ENCODE peak calls at places on chromosome 11, in five cellular contexts. One of them, this sample, is unnamed.
A peak's percentile ranks its signal among the peaks of the same experiment; 100 is the strongest.

GRCh38 chr11:108302121-108302785 is 79.4 kb downstream of the ATM start:
- DNase-seq in aorta: no peak
- DNase-seq in A673: no peak
- DNase-seq in mesendoderm: no peak
- DNase-seq in psoas muscle: no peak
- DNase-seq in this sample: no peak

GRCh38 chr11:134223066-134223465 is 701 bp downstream of the NCAPD3 start:
- DNase-seq in A673: peak; percentile 19
- DNase-seq in aorta: no peak
- DNase-seq in mesendoderm: no peak
- DNase-seq in psoas muscle: no peak
- DNase-seq in this sample: no peak

GRCh38 chr11:74520927-74521665 is 27.6 kb upstream of the LIPT2 start:
- DNase-seq in psoas muscle: no peak
- DNase-seq in aorta: no peak
- DNase-seq in mesendoderm: no peak
- DNase-seq in A673: no peak
- DNase-seq in this sample: no peak

GRCh38 chr11:130790689-130791088 is 125.6 kb downstream of the SNX19 start:
- DNase-seq in A673: no peak
- DNase-seq in psoas muscle: no peak
- DNase-seq in aorta: no peak
- DNase-seq in mesendoderm: no peak
- DNase-seq in this sample: no peak

GRCh38 chr11:117604349-117604995 is 192.5 kb downstream of the DSCAML1 start:
- DNase-seq in psoas muscle: no peak
- DNase-seq in mesendoderm: no peak
- DNase-seq in aorta: no peak
- DNase-seq in A673: no peak
- DNase-seq in this sample: no peak

GRCh38 chr11:110711776-110712642 is at the start of gene ARHGAP20:
- DNase-seq in mesendoderm: peak; percentile 75
- DNase-seq in aorta: peak; percentile 92
- DNase-seq in A673: peak; percentile 91
- DNase-seq in psoas muscle: peak; percentile 83
- DNase-seq in this sample: peak; percentile 69

GRCh38 chr11:135075740-135076139 is 663.7 kb upstream of the B3GAT1 start:
- DNase-seq in aorta: peak; percentile 87
- DNase-seq in mesendoderm: peak; percentile 84
- DNase-seq in psoas muscle: peak; percentile 69
- DNase-seq in A673: peak; percentile 71
- DNase-seq in this sample: peak; percentile 80

GRCh38 chr11:40281055-40281580 is 1178.3 kb downstream of the LRRC4C start:
- DNase-seq in psoas muscle: no peak
- DNase-seq in mesendoderm: peak; percentile 33
- DNase-seq in A673: peak; percentile 68
- DNase-seq in aorta: no peak
- DNase-seq in this sample: no peak

GRCh38 chr11:75867778-75868374 is 52.9 kb downstream of the UVRAG start:
- DNase-seq in aorta: no peak
- DNase-seq in psoas muscle: no peak
- DNase-seq in A673: peak; percentile 68
- DNase-seq in mesendoderm: peak; percentile 30
- DNase-seq in this sample: no peak

GRCh38 chr11:115930276-115930675 is 426.1 kb upstream of the CADM1 start:
- DNase-seq in mesendoderm: no peak
- DNase-seq in aorta: no peak
- DNase-seq in A673: no peak
- DNase-seq in psoas muscle: no peak
- DNase-seq in this sample: no peak

GRCh38 chr11:12529793-12530192 is 144.4 kb upstream of the TEAD1 start:
- DNase-seq in A673: no peak
- DNase-seq in aorta: no peak
- DNase-seq in psoas muscle: no peak
- DNase-seq in mesendoderm: no peak
- DNase-seq in this sample: no peak

GRCh38 chr11:78349614-78350013 is 68.0 kb downstream of the GAB2 start:
- DNase-seq in mesendoderm: no peak
- DNase-seq in aorta: no peak
- DNase-seq in A673: no peak
- DNase-seq in psoas muscle: no peak
- DNase-seq in this sample: no peak

GRCh38 chr11:62567018-62567633 is 6.6 kb downstream of the EEF1G start:
- DNase-seq in mesendoderm: no peak
- DNase-seq in A673: no peak
- DNase-seq in psoas muscle: peak; percentile 9
- DNase-seq in aorta: no peak
- DNase-seq in this sample: no peak

GRCh38 chr11:11580831-11581492 is 40.8 kb downstream of the GALNT18 start:
- DNase-seq in A673: no peak
- DNase-seq in aorta: no peak
- DNase-seq in mesendoderm: no peak
- DNase-seq in psoas muscle: no peak
- DNase-seq in this sample: no peak

GRCh38 chr11:32809313-32809712 is 14.9 kb upstream of the CCDC73 start:
- DNase-seq in mesendoderm: peak; percentile 83
- DNase-seq in psoas muscle: no peak
- DNase-seq in aorta: no peak
- DNase-seq in A673: peak; percentile 94
- DNase-seq in this sample: peak; percentile 65

GRCh38 chr11:61516675-61517516 is 8.3 kb downstream of the LRRC10B start:
- DNase-seq in psoas muscle: no peak
- DNase-seq in mesendoderm: peak; percentile 52
- DNase-seq in A673: peak; percentile 84
- DNase-seq in aorta: peak; percentile 84
- DNase-seq in this sample: no peak

GRCh38 chr11:111387318-111387863 is 8.3 kb upstream of the POU2AF1 start:
- DNase-seq in A673: peak; percentile 94
- DNase-seq in psoas muscle: peak; percentile 56
- DNase-seq in aorta: no peak
- DNase-seq in mesendoderm: no peak
- DNase-seq in this sample: no peak

GRCh38 chr11:9905562-9905961 is 241.7 kb downstream of the SWAP70 start:
- DNase-seq in psoas muscle: no peak
- DNase-seq in mesendoderm: no peak
- DNase-seq in aorta: no peak
- DNase-seq in A673: peak; percentile 38
- DNase-seq in this sample: no peak

GRCh38 chr11:46898396-46899095 is 19.8 kb downstream of the LRP4 start:
- DNase-seq in psoas muscle: no peak
- DNase-seq in A673: no peak
- DNase-seq in aorta: no peak
- DNase-seq in mesendoderm: no peak
- DNase-seq in this sample: no peak

GRCh38 chr11:70593446-70593983 is 195.2 kb downstream of the CTTN start:
- DNase-seq in aorta: no peak
- DNase-seq in A673: no peak
- DNase-seq in mesendoderm: no peak
- DNase-seq in psoas muscle: peak; percentile 28
- DNase-seq in this sample: no peak

GRCh38 chr11:68127791-68128681 is 6.8 kb upstream of the CHKA start:
- DNase-seq in aorta: peak; percentile 86
- DNase-seq in mesendoderm: peak; percentile 99
- DNase-seq in A673: peak; percentile 38
- DNase-seq in psoas muscle: peak; percentile 67
- DNase-seq in this sample: peak; percentile 74

GRCh38 chr11:76769645-76770586 is 13.2 kb upstream of the TSKU start:
- DNase-seq in mesendoderm: peak; percentile 89
- DNase-seq in A673: no peak
- DNase-seq in psoas muscle: no peak
- DNase-seq in aorta: no peak
- DNase-seq in this sample: no peak

GRCh38 chr11:118398797-118399564 is 2.4 kb upstream of the ATP5MG start:
- DNase-seq in aorta: no peak
- DNase-seq in A673: no peak
- DNase-seq in mesendoderm: no peak
- DNase-seq in psoas muscle: no peak
- DNase-seq in this sample: no peak

GRCh38 chr11:83063073-83063754 is 8.5 kb downstream of the RAB30 start:
- DNase-seq in A673: peak; percentile 26
- DNase-seq in psoas muscle: no peak
- DNase-seq in mesendoderm: peak; percentile 28
- DNase-seq in aorta: no peak
- DNase-seq in this sample: no peak

GRCh38 chr11:32706985-32707736 is 87.3 kb downstream of the CCDC73 start:
- DNase-seq in A673: peak; percentile 37
- DNase-seq in aorta: no peak
- DNase-seq in mesendoderm: no peak
- DNase-seq in psoas muscle: no peak
- DNase-seq in this sample: no peak

GRCh38 chr11:72722050-72722748 is 30.0 kb downstream of the ARAP1 start:
- DNase-seq in aorta: peak; percentile 93
- DNase-seq in mesendoderm: peak; percentile 75
- DNase-seq in A673: peak; percentile 92
- DNase-seq in psoas muscle: peak; percentile 92
- DNase-seq in this sample: peak; percentile 90

GRCh38 chr11:108947654-108948570 is 283.0 kb downstream of the DDX10 start:
- DNase-seq in aorta: no peak
- DNase-seq in psoas muscle: no peak
- DNase-seq in A673: no peak
- DNase-seq in mesendoderm: no peak
- DNase-seq in this sample: no peak

GRCh38 chr11:95556342-95557151 is 233.0 kb downstream of the FAM76B start:
- DNase-seq in psoas muscle: no peak
- DNase-seq in A673: peak; percentile 80
- DNase-seq in aorta: no peak
- DNase-seq in mesendoderm: peak; percentile 8
- DNase-seq in this sample: no peak

GRCh38 chr11:95563173-95563572 is 226.4 kb downstream of the FAM76B start:
- DNase-seq in psoas muscle: no peak
- DNase-seq in mesendoderm: peak; percentile 22
- DNase-seq in A673: no peak
- DNase-seq in aorta: no peak
- DNase-seq in this sample: no peak

GRCh38 chr11:95563859-95564258 is 225.7 kb downstream of the FAM76B start:
- DNase-seq in mesendoderm: no peak
- DNase-seq in A673: no peak
- DNase-seq in aorta: no peak
- DNase-seq in psoas muscle: no peak
- DNase-seq in this sample: no peak

GRCh38 chr11:95556011-95556341 is 233.6 kb downstream of the FAM76B start:
- DNase-seq in psoas muscle: no peak
- DNase-seq in mesendoderm: no peak
- DNase-seq in A673: no peak
- DNase-seq in aorta: no peak
- DNase-seq in this sample: no peak

DNA sequence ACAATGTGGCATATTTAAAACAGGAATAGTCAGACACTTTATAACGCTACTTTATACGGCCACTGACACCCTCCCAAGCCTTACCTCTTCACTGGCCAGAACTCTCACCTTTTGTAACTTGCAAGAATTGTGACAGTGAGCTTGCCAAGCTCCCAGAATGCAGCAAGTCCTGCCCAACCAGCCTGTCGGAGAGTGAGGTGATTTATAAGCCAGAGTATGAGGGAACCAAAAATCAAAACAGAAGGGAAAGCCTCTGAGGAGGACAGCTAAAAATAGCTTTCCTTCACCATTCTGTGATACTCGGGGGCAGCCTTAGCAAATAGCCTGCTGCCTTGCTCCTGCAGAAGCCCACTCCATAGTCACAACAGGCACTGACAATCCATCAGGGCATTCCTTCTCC is 229.7 kb downstream of the FAM76B start:
- DNase-seq in mesendoderm: no peak
- DNase-seq in A673: no peak
- DNase-seq in psoas muscle: no peak
- DNase-seq in aorta: no peak
- DNase-seq in this sample: peak; percentile 32
- H3K27ac ChIP-seq in mesendoderm: no peak overlapping the region
- H3K27ac ChIP-seq in A673: no peak overlapping the region
- H3K27ac ChIP-seq in psoas muscle: no peak overlapping the region
- H3K27ac ChIP-seq in aorta: peak overlapping the region; percentile 50
- H3K27ac ChIP-seq in this sample: peak overlapping the region; percentile 28

DNA sequence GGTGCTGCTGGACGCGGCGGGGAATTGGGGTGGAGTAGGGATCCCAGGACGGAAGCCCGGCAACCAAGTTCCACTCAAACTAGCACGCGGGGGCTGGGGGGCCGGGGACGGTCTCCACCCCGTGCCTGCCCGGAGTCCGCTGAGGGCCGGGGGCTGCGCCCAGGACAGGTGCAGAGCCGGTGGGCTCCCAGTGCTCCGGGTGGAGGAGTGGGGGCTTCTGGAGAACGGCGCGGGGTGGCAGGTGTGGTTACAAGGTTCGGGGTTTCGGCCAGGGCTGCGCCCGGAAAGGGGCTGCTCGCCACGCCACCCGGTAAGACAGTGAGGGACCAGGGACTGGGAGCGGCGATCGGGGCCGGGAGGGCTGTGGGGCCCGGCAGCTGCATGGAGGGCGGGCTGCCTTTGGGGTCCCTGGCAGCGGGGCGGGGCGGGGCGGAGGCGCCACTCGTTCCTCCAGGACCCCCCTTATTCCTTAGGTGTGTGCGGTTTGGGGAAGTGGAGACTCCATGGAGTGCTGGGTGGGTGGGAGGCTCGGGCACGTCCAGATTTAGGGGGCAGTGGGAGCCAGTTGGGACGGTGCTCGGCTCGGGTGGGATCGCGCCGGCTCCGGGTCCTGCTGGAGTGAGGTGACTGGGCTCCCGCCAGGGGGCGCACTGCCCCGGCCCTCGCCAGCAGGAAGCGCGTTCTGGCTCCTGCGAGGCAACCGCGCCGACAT is 767 bp downstream of the TSPAN18 start:
- DNase-seq in aorta: peak; percentile 94
- DNase-seq in mesendoderm: peak; percentile 88
- DNase-seq in A673: peak; percentile 93
- DNase-seq in psoas muscle: peak; percentile 88
- DNase-seq in this sample: peak; percentile 72
- H3K4me1 ChIP-seq in aorta: no peaks in the 10 kb centered on the region
- H3K4me1 ChIP-seq in mesendoderm: peaks cover 21% of the 10 kb centered on the region
- H3K4me1 ChIP-seq in A673: peaks cover 36% of the 10 kb centered on the region
- H3K4me1 ChIP-seq in psoas muscle: no peaks in the 10 kb centered on the region
- H3K4me1 ChIP-seq in this sample: no peaks in the 10 kb centered on the region

GRCh38 chr11:120035756-120036155 is 102.2 kb downstream of the TRIM29 start:
- DNase-seq in aorta: no peak
- DNase-seq in mesendoderm: no peak
- DNase-seq in psoas muscle: no peak
- DNase-seq in A673: no peak
- DNase-seq in this sample: no peak
- H3K27ac ChIP-seq in aorta: no peak overlapping the region
- H3K27ac ChIP-seq in mesendoderm: no peak overlapping the region
- H3K27ac ChIP-seq in psoas muscle: no peak overlapping the region
- H3K27ac ChIP-seq in A673: no peak overlapping the region
- H3K27ac ChIP-seq in this sample: no peak overlapping the region

GRCh38 chr11:114075891-114076441 is 16.5 kb downstream of the ZBTB16 start:
- DNase-seq in aorta: peak; percentile 86
- DNase-seq in mesendoderm: peak; percentile 77
- DNase-seq in A673: peak; percentile 88
- DNase-seq in psoas muscle: peak; percentile 76
- DNase-seq in this sample: no peak

GRCh38 chr11:114073506-114074381 is 14.2 kb downstream of the ZBTB16 start:
- DNase-seq in A673: peak; percentile 86
- DNase-seq in aorta: no peak
- DNase-seq in mesendoderm: no peak
- DNase-seq in psoas muscle: peak; percentile 60
- DNase-seq in this sample: no peak

GRCh38 chr11:114076974-114077373 is 17.5 kb downstream of the ZBTB16 start:
- DNase-seq in mesendoderm: peak; percentile 73
- DNase-seq in A673: peak; percentile 98
- DNase-seq in psoas muscle: no peak
- DNase-seq in aorta: no peak
- DNase-seq in this sample: no peak

GRCh38 chr11:114074546-114075342 is 15.2 kb downstream of the ZBTB16 start:
- DNase-seq in A673: no peak
- DNase-seq in psoas muscle: peak; percentile 67
- DNase-seq in aorta: no peak
- DNase-seq in mesendoderm: no peak
- DNase-seq in this sample: no peak

GRCh38 chr11:114075343-114075610 is 15.8 kb downstream of the ZBTB16 start:
- DNase-seq in A673: no peak
- DNase-seq in aorta: no peak
- DNase-seq in mesendoderm: no peak
- DNase-seq in psoas muscle: peak; percentile 45
- DNase-seq in this sample: no peak
- H3K4me1 ChIP-seq in A673: peaks cover 78% of the 10 kb centered on the region
- H3K4me1 ChIP-seq in aorta: peaks cover 2% of the 10 kb centered on the region
- H3K4me1 ChIP-seq in mesendoderm: peaks cover 22% of the 10 kb centered on the region
- H3K4me1 ChIP-seq in psoas muscle: peaks cover 97% of the 10 kb centered on the region
- H3K4me1 ChIP-seq in this sample: no peaks in the 10 kb centered on the region

This sample was measured in tibial artery.